ENCODE peak calls at places on chromosomes 11 and 22, in five cellular contexts. D is mesenchymal stem cell, Q is H1, W is trophoblast cell, E is H9. B is an unnamed sample.

GRCh38 chr22:50262460-50262911 is 1.0 kb upstream of the MAPK12 start:
- DNase-seq in D (no peak), Q (no peak), W (no peak), E (no peak), B (no peak)

GRCh38 chr22:22930222-22930497 is 42.5 kb downstream of the IGLL5 start:
- DNase-seq in D (no peak), Q (no peak), W (no peak), E (no peak), B (no peak)

GRCh38 chr11:69121621-69122336 is 34.0 kb upstream of the SMIM38 start:
- DNase-seq in D (no peak), Q (no peak), W (no peak), E (no peak), B (no peak)

GRCh38 chr11:61581030-61581928 is at the start of gene SYT7:
- DNase-seq in D (peak), Q (peak), W (peak), E (peak), B (peak)

GRCh38 chr11:78841451-78842060 is 266.9 kb upstream of the NARS2 start:
- DNase-seq in D (no peak), Q (no peak), W (no peak), E (no peak), B (no peak)

GRCh38 chr11:65087827-65088226 is 3.8 kb downstream of the ZFPL1 start:
- DNase-seq in D (no peak), Q (no peak), W (no peak), E (no peak), B (no peak)

GRCh38 chr22:27872488-27872887 is 46.6 kb downstream of the PITPNB start:
- DNase-seq in D (no peak), Q (no peak), W (no peak), E (no peak), B (no peak)

GRCh38 chr11:77039491-77040400 is 5.5 kb downstream of the B3GNT6 start:
- DNase-seq in D (peak), Q (peak), W (peak), E (peak), B (peak)

GRCh38 chr11:28347351-28347750 is 239.2 kb downstream of the METTL15 start:
- DNase-seq in D (no peak), Q (no peak), W (no peak), E (no peak), B (no peak)

GRCh38 chr11:105229257-105229656 is 89.7 kb upstream of the CARD18 start:
- DNase-seq in D (no peak), Q (no peak), W (no peak), E (no peak), B (no peak)

GRCh38 chr11:71136095-71136845 is 116.1 kb downstream of the SHANK2 start:
- DNase-seq in D (no peak), Q (no peak), W (no peak), E (no peak), B (no peak)

GRCh38 chr11:37724305-37724704 is 1126.3 kb upstream of the RAG2 start:
- DNase-seq in D (no peak), Q (no peak), W (no peak), E (no peak), B (no peak)

GRCh38 chr11:61797263-61797944 is 4.7 kb downstream of the FEN1 start:
- DNase-seq in D (peak), Q (no peak), W (peak), E (peak), B (peak)

GRCh38 chr22:38868886-38869381 is 3.1 kb downstream of the CBX6 start:
- DNase-seq in D (peak), Q (peak), W (peak), E (peak), B (peak)

GRCh38 chr22:28002181-28002700 is 83.2 kb upstream of the PITPNB start:
- DNase-seq in D (no peak), Q (no peak), W (no peak), E (no peak), B (no peak)

GRCh38 chr11:108629274-108629673 is 35.6 kb upstream of the DDX10 start:
- DNase-seq in D (no peak), Q (no peak), W (no peak), E (no peak), B (no peak)

GRCh38 chr11:35151241-35151640 is 12.3 kb downstream of the CD44 start:
- DNase-seq in D (peak), Q (no peak), W (no peak), E (no peak), B (no peak)

GRCh38 chr11:67252831-67253239 is 13.4 kb upstream of the GRK2 start:
- DNase-seq in D (peak), Q (no peak), W (peak), E (no peak), B (no peak)

DNA sequence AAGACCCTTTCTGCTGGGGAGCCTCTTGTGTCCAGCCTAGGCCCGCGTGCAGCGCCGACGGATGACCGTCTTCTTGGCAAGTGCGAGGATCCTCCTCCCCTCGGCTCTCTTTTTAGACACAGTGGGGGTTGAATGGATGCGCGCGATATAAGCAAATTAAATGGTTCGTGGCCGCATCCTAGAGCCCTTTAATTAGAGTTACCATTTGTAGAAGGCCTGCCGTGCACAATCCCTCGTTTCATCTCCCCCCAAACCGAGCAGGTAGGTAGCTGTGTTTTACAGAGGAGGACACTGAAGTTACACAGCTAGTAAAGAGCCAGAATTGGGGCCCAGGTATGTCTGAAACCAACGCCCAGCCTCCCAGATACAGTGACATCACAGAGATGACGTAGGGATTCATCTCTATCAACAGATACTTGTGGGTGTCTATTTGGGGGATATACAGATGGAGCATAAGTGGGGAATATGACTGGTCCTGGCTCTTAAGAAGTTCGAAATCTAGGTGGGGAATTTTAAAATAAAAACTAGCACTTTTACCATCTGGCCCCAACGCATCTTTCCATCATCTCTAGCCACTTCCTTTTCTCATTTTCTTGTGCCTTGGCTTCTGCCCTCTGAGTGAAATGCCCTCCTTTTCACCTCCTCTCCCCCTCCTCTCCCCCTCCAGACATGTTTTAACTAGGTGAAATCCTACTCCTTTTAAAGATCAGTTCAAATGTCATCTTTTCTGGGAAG is 922 bp downstream of the TCP11L1 start:
- DNase-seq in D (peak), Q (no peak), W (peak), E (no peak), B (no peak)
- H3K23ac ChIP-seq in D (no peak), Q (no peak), W (no peak), E (no peak), B (peak)

DNA sequence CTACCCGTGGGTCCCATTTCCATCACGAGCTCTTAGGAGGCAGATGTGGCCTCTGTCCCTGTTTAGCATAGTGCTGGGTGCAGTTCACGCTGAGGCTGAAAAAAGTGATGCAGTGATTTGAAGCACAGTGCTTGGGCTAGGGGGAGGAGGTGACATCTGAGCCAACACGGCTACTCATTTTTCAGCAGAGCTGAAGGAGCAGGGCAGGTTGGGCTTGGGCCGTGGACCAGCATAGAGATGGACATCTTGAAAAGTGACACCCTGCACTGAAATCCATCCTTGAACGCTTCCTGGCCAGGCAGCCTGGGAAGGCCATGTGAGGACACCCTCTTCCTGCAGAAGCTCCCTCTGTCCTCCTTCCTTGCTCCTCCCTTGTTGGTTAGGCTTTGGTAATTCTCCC is 66.4 kb downstream of the ADAMTS15 start:
- DNase-seq in D (no peak), Q (no peak), W (no peak), E (no peak), B (no peak)
- H3K4ac ChIP-seq in D (no peak), Q (no peak), W (no peak), E (no peak), B (no peak)

GRCh38 chr11:99494065-99494464 is 473.3 kb downstream of the CNTN5 start:
- DNase-seq in D (no peak), Q (no peak), W (no peak), E (no peak), B (no peak)

GRCh38 chr11:99489561-99489960 is 468.8 kb downstream of the CNTN5 start:
- DNase-seq in D (no peak), Q (no peak), W (peak), E (no peak), B (no peak)
- H2BK12ac ChIP-seq in D (no peak), Q (no peak), W (no peak), E (no peak), B (no peak)

GRCh38 chr22:36363378-36363931 is 24.3 kb downstream of the MYH9 start:
- DNase-seq in D (no peak), Q (no peak), W (no peak), E (no peak), B (no peak)

GRCh38 chr22:36364255-36365019 is 23.3 kb downstream of the MYH9 start:
- DNase-seq in D (peak), Q (no peak), W (no peak), E (no peak), B (no peak)

GRCh38 chr22:36366291-36366708 is 21.5 kb downstream of the MYH9 start:
- DNase-seq in D (peak), Q (no peak), W (no peak), E (no peak), B (no peak)

GRCh38 chr22:36367066-36367465 is 20.7 kb downstream of the MYH9 start:
- DNase-seq in D (no peak), Q (no peak), W (no peak), E (no peak), B (no peak)

GRCh38 chr22:36365020-36365411 is 22.8 kb downstream of the MYH9 start:
- DNase-seq in D (peak), Q (no peak), W (peak), E (no peak), B (no peak)
- H3K23ac ChIP-seq in D (no peak), Q (no peak), W (no peak), E (no peak), B (no peak)

GRCh38 chr11:16350125-16350524 is 6.2 kb downstream of the SOX6 start:
- DNase-seq in D (no peak), Q (no peak), W (no peak), E (no peak), B (no peak)

GRCh38 chr11:16352707-16353106 is 3.6 kb downstream of the SOX6 start:
- DNase-seq in D (no peak), Q (no peak), W (no peak), E (no peak), B (no peak)

GRCh38 chr11:16341853-16342252 is 14.5 kb downstream of the SOX6 start:
- DNase-seq in D (no peak), Q (no peak), W (no peak), E (no peak), B (no peak)

GRCh38 chr11:16347928-16348685 is 8.2 kb downstream of the SOX6 start:
- DNase-seq in D (no peak), Q (no peak), W (no peak), E (no peak), B (no peak)

DNA sequence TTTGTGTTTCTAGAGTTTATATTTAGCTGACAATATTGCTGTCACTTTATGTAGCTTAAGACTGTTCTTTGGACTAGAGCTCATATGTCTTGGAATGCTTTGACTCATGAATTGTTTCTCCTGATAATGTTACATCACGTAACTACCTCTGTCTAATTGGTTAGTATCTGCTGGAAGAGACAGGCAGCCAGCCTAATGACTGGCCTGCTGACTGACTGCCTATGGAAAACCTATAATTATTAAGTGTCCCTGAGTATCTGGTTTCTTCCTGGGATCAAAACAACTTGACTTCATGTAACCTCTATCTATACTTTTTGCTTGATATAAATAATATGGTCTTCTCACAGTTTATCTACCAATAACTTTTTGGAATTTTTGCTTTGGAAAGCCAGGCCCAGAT is 9.4 kb downstream of the SOX6 start:
- DNase-seq in D (peak), Q (no peak), W (peak), E (no peak), B (no peak)
- H3K4ac ChIP-seq in D (no peak), Q (no peak), W (no peak), E (no peak), B (no peak)

DNA sequence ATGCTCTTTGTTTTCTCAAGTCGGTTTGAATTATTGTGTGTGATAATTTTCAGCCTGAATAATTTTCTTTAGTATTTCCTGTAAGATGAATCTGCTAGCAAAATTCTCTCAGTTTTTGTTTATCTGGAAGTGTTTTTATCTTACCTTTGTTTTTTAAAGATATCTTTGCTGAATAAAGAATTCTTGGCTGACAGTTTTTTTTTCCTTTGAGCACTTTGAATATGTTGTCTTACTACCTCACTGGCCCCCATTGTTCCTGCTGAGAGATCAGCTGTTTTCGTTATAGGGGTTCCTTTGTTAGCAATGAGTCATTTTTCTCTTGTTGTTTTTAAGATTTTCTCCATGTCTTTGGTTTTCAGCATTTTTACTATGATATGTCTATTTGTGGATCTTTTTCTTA is 63.0 kb downstream of the HORMAD2 start:
- DNase-seq in D (no peak), Q (no peak), W (no peak), E (no peak), B (no peak)
- H2BK12ac ChIP-seq in D (no peak), Q (no peak), W (no peak), E (no peak), B (no peak)

DNA sequence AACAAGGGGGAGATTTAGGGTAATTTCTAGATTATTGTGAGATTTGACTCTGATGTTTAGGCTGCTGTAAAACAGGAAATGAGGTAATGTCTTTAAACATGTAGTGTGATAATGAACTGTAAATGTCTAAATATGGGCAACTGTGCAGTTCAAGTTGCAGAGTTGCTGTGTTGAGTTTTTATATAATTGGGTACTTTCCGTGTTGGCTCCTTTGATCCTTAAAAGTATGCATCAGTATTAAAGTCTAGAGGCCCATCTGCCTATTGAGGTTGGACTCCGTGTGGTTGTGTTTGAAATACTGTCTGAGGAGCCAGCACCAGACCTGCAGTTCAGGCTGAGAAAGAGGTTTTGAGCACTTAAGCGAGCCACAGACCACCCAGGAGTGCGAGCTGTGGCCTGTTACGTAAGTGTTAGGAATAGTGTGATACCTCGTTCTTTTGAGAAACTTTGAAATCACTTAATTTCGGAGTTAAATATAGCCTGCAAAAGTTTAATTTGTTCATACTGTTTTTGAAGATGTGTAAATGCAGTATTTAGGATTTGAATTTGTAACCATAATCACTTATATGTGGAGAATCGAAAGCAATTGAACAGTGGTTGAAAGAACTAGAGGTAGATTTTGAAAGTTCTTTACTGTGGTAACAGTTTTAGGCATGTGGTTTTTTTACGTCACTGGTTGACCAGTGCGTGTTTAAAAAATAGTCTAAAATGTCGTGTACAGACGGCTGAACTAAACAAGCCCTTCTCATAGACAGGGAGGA is 9.0 kb downstream of the FAM118A start:
- DNase-seq in D (peak), Q (no peak), W (no peak), E (no peak), B (no peak)
- H3K23ac ChIP-seq in D (no peak), Q (no peak), W (no peak), E (no peak), B (no peak)

B was measured in neuronal stem cell.